ENCODE peak calls at places on chromosomes 6 and 20, in nine cellular contexts. One of them, this sample, is unnamed.

GRCh38 chr6:116389357-116389756 is 18.6 kb downstream of the DSE start:
- DNase-seq in prostate gland: no peak
- DNase-seq in lower leg skin: no peak
- DNase-seq in fibroblast of lung: no peak
- DNase-seq in colonic mucosa: no peak
- DNase-seq in foreskin fibroblast: no peak
- DNase-seq in skeletal muscle cell: no peak
- DNase-seq in GM12865: no peak
- DNase-seq in GM06990: no peak
- DNase-seq in this sample: no peak

GRCh38 chr20:50354690-50355592 is 155.2 kb upstream of the PTPN1 start:
- DNase-seq in fibroblast of lung: no peak
- DNase-seq in lower leg skin: no peak
- DNase-seq in GM06990: no peak
- DNase-seq in prostate gland: no peak
- DNase-seq in foreskin fibroblast: no peak
- DNase-seq in GM12865: no peak
- DNase-seq in skeletal muscle cell: no peak
- DNase-seq in colonic mucosa: no peak
- DNase-seq in this sample: no peak

GRCh38 chr20:22382742-22383141 is 201.6 kb downstream of the FOXA2 start:
- DNase-seq in GM12865: peak
- DNase-seq in prostate gland: no peak
- DNase-seq in skeletal muscle cell: peak
- DNase-seq in GM06990: no peak
- DNase-seq in colonic mucosa: no peak
- DNase-seq in lower leg skin: no peak
- DNase-seq in fibroblast of lung: no peak
- DNase-seq in foreskin fibroblast: no peak
- DNase-seq in this sample: no peak

GRCh38 chr6:76615395-76615794 is 542.9 kb upstream of the IMPG1 start:
- DNase-seq in prostate gland: no peak
- DNase-seq in fibroblast of lung: no peak
- DNase-seq in skeletal muscle cell: no peak
- DNase-seq in GM06990: no peak
- DNase-seq in colonic mucosa: no peak
- DNase-seq in lower leg skin: no peak
- DNase-seq in foreskin fibroblast: no peak
- DNase-seq in GM12865: no peak
- DNase-seq in this sample: no peak

GRCh38 chr6:89369009-89369408 is 16.5 kb upstream of the UBE2J1 start:
- DNase-seq in fibroblast of lung: peak
- DNase-seq in GM12865: no peak
- DNase-seq in colonic mucosa: peak
- DNase-seq in foreskin fibroblast: peak
- DNase-seq in GM06990: no peak
- DNase-seq in prostate gland: peak
- DNase-seq in skeletal muscle cell: no peak
- DNase-seq in lower leg skin: no peak
- DNase-seq in this sample: peak

GRCh38 chr6:2958331-2958711 is 13.0 kb downstream of the SERPINB6 start:
- DNase-seq in lower leg skin: peak
- DNase-seq in prostate gland: no peak
- DNase-seq in fibroblast of lung: no peak
- DNase-seq in colonic mucosa: no peak
- DNase-seq in foreskin fibroblast: no peak
- DNase-seq in GM06990: no peak
- DNase-seq in GM12865: no peak
- DNase-seq in skeletal muscle cell: no peak
- DNase-seq in this sample: no peak

GRCh38 chr20:30816182-30816645 is 441.2 kb upstream of the DEFB115 start:
- DNase-seq in colonic mucosa: peak
- DNase-seq in skeletal muscle cell: no peak
- DNase-seq in GM12865: no peak
- DNase-seq in GM06990: no peak
- DNase-seq in prostate gland: no peak
- DNase-seq in lower leg skin: no peak
- DNase-seq in foreskin fibroblast: peak
- DNase-seq in fibroblast of lung: peak
- DNase-seq in this sample: no peak

GRCh38 chr20:6034134-6034969 is 19.5 kb downstream of the LRRN4 start:
- DNase-seq in prostate gland: no peak
- DNase-seq in lower leg skin: no peak
- DNase-seq in GM12865: no peak
- DNase-seq in foreskin fibroblast: no peak
- DNase-seq in fibroblast of lung: peak
- DNase-seq in colonic mucosa: no peak
- DNase-seq in skeletal muscle cell: no peak
- DNase-seq in GM06990: no peak
- DNase-seq in this sample: no peak

GRCh38 chr6:40909811-40910210 is 129.2 kb downstream of the UNC5CL start:
- DNase-seq in lower leg skin: no peak
- DNase-seq in foreskin fibroblast: no peak
- DNase-seq in prostate gland: no peak
- DNase-seq in GM12865: no peak
- DNase-seq in skeletal muscle cell: no peak
- DNase-seq in GM06990: no peak
- DNase-seq in fibroblast of lung: no peak
- DNase-seq in colonic mucosa: no peak
- DNase-seq in this sample: no peak

GRCh38 chr6:168937061-168937460 is 316.6 kb downstream of the THBS2 start:
- DNase-seq in foreskin fibroblast: peak
- DNase-seq in colonic mucosa: no peak
- DNase-seq in fibroblast of lung: no peak
- DNase-seq in prostate gland: no peak
- DNase-seq in GM12865: no peak
- DNase-seq in skeletal muscle cell: no peak
- DNase-seq in lower leg skin: no peak
- DNase-seq in GM06990: no peak
- DNase-seq in this sample: no peak

GRCh38 chr6:101016163-101016562 is 135.0 kb upstream of the ASCC3 start:
- DNase-seq in GM12865: no peak
- DNase-seq in colonic mucosa: no peak
- DNase-seq in fibroblast of lung: no peak
- DNase-seq in prostate gland: no peak
- DNase-seq in foreskin fibroblast: no peak
- DNase-seq in lower leg skin: no peak
- DNase-seq in GM06990: no peak
- DNase-seq in skeletal muscle cell: no peak
- DNase-seq in this sample: no peak

GRCh38 chr20:46307999-46308257 is 370 bp downstream of the CDH22 start:
- DNase-seq in colonic mucosa: no peak
- DNase-seq in fibroblast of lung: no peak
- DNase-seq in GM12865: no peak
- DNase-seq in GM06990: no peak
- DNase-seq in skeletal muscle cell: no peak
- DNase-seq in lower leg skin: no peak
- DNase-seq in foreskin fibroblast: no peak
- DNase-seq in prostate gland: no peak
- DNase-seq in this sample: no peak
- H3K4me3 ChIP-seq in colonic mucosa: peak
- H3K4me3 ChIP-seq in fibroblast of lung: no peak
- H3K4me3 ChIP-seq in GM12865: no peak
- H3K4me3 ChIP-seq in GM06990: no peak
- H3K4me3 ChIP-seq in skeletal muscle cell: peak
- H3K4me3 ChIP-seq in lower leg skin: peak
- H3K4me3 ChIP-seq in foreskin fibroblast: no peak
- H3K4me3 ChIP-seq in prostate gland: peak
- H3K4me3 ChIP-seq in this sample: no peak

GRCh38 chr6:28208180-28208659 is 16.9 kb upstream of the ZSCAN9 start:
- DNase-seq in GM12865: no peak
- DNase-seq in colonic mucosa: no peak
- DNase-seq in GM06990: no peak
- DNase-seq in skeletal muscle cell: no peak
- DNase-seq in prostate gland: no peak
- DNase-seq in foreskin fibroblast: peak
- DNase-seq in lower leg skin: no peak
- DNase-seq in fibroblast of lung: peak
- DNase-seq in this sample: no peak
- H3K4me3 ChIP-seq in GM12865: peak
- H3K4me3 ChIP-seq in colonic mucosa: peak
- H3K4me3 ChIP-seq in GM06990: peak
- H3K4me3 ChIP-seq in skeletal muscle cell: peak
- H3K4me3 ChIP-seq in prostate gland: no peak
- H3K4me3 ChIP-seq in foreskin fibroblast: peak
- H3K4me3 ChIP-seq in lower leg skin: no peak
- H3K4me3 ChIP-seq in fibroblast of lung: peak
- H3K4me3 ChIP-seq in this sample: no peak

GRCh38 chr6:105981002-105981887 is 104.9 kb upstream of the PRDM1 start:
- DNase-seq in GM06990: peak
- DNase-seq in fibroblast of lung: no peak
- DNase-seq in foreskin fibroblast: no peak
- DNase-seq in colonic mucosa: peak
- DNase-seq in prostate gland: no peak
- DNase-seq in lower leg skin: no peak
- DNase-seq in skeletal muscle cell: no peak
- DNase-seq in GM12865: peak
- DNase-seq in this sample: no peak
- H3K4me3 ChIP-seq in GM06990: peak
- H3K4me3 ChIP-seq in fibroblast of lung: peak
- H3K4me3 ChIP-seq in foreskin fibroblast: peak
- H3K4me3 ChIP-seq in colonic mucosa: peak
- H3K4me3 ChIP-seq in prostate gland: peak
- H3K4me3 ChIP-seq in lower leg skin: no peak
- H3K4me3 ChIP-seq in skeletal muscle cell: peak
- H3K4me3 ChIP-seq in GM12865: peak
- H3K4me3 ChIP-seq in this sample: no peak

GRCh38 chr6:106511274-106512047 is 117.8 kb downstream of the RTN4IP1 start:
- DNase-seq in GM12865: peak
- DNase-seq in colonic mucosa: peak
- DNase-seq in fibroblast of lung: peak
- DNase-seq in lower leg skin: peak
- DNase-seq in prostate gland: peak
- DNase-seq in GM06990: peak
- DNase-seq in skeletal muscle cell: no peak
- DNase-seq in foreskin fibroblast: peak
- DNase-seq in this sample: no peak
- H3K4me3 ChIP-seq in GM12865: peak
- H3K4me3 ChIP-seq in colonic mucosa: peak
- H3K4me3 ChIP-seq in fibroblast of lung: peak
- H3K4me3 ChIP-seq in lower leg skin: peak
- H3K4me3 ChIP-seq in prostate gland: peak
- H3K4me3 ChIP-seq in GM06990: peak
- H3K4me3 ChIP-seq in skeletal muscle cell: peak
- H3K4me3 ChIP-seq in foreskin fibroblast: peak
- H3K4me3 ChIP-seq in this sample: peak

GRCh38 chr6:111849298-111849697 is 24.0 kb downstream of the FYN start:
- DNase-seq in foreskin fibroblast: no peak
- DNase-seq in lower leg skin: no peak
- DNase-seq in skeletal muscle cell: no peak
- DNase-seq in GM12865: no peak
- DNase-seq in fibroblast of lung: no peak
- DNase-seq in prostate gland: no peak
- DNase-seq in GM06990: no peak
- DNase-seq in colonic mucosa: no peak
- DNase-seq in this sample: no peak

GRCh38 chr6:111850288-111850937 is 22.8 kb downstream of the FYN start:
- DNase-seq in foreskin fibroblast: no peak
- DNase-seq in prostate gland: no peak
- DNase-seq in lower leg skin: no peak
- DNase-seq in colonic mucosa: no peak
- DNase-seq in GM06990: no peak
- DNase-seq in skeletal muscle cell: no peak
- DNase-seq in GM12865: peak
- DNase-seq in fibroblast of lung: no peak
- DNase-seq in this sample: no peak

GRCh38 chr6:111846511-111847409 is 26.5 kb downstream of the FYN start:
- DNase-seq in GM06990: no peak
- DNase-seq in lower leg skin: no peak
- DNase-seq in prostate gland: no peak
- DNase-seq in GM12865: no peak
- DNase-seq in foreskin fibroblast: peak
- DNase-seq in fibroblast of lung: no peak
- DNase-seq in colonic mucosa: no peak
- DNase-seq in skeletal muscle cell: no peak
- DNase-seq in this sample: no peak

GRCh38 chr6:111846061-111846460 is 27.2 kb downstream of the FYN start:
- DNase-seq in prostate gland: no peak
- DNase-seq in foreskin fibroblast: no peak
- DNase-seq in GM12865: no peak
- DNase-seq in GM06990: no peak
- DNase-seq in colonic mucosa: no peak
- DNase-seq in skeletal muscle cell: no peak
- DNase-seq in fibroblast of lung: no peak
- DNase-seq in lower leg skin: no peak
- DNase-seq in this sample: no peak

GRCh38 chr6:111848262-111848661 is 25.0 kb downstream of the FYN start:
- DNase-seq in GM12865: no peak
- DNase-seq in skeletal muscle cell: no peak
- DNase-seq in colonic mucosa: no peak
- DNase-seq in fibroblast of lung: no peak
- DNase-seq in lower leg skin: no peak
- DNase-seq in prostate gland: no peak
- DNase-seq in foreskin fibroblast: peak
- DNase-seq in GM06990: no peak
- DNase-seq in this sample: no peak
- H3K4me3 ChIP-seq in GM12865: no peak
- H3K4me3 ChIP-seq in skeletal muscle cell: no peak
- H3K4me3 ChIP-seq in colonic mucosa: no peak
- H3K4me3 ChIP-seq in fibroblast of lung: no peak
- H3K4me3 ChIP-seq in lower leg skin: no peak
- H3K4me3 ChIP-seq in prostate gland: no peak
- H3K4me3 ChIP-seq in foreskin fibroblast: no peak
- H3K4me3 ChIP-seq in GM06990: no peak
- H3K4me3 ChIP-seq in this sample: no peak

DNA sequence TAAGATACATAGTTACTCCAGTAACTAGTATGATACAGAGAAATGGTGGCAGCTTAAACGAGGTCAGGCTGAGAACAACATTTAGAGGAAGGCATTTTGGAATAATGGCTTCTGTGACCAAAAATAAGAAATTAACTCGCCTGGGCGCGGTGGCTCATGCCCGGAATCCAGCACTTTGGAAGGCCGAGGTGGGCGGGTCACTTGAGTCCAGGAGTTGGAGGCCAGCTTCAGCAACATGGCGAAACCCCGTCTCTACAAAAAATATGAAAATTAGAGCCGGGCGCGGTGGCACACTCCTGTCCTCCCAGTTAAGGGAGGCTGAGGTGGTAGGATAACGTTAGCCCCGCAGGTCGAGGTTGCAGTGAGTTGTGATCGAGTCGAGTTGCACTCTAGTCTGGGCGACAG is 1.8 kb downstream of the IGF2R start:
- DNase-seq in GM12865: no peak
- DNase-seq in colonic mucosa: no peak
- DNase-seq in lower leg skin: no peak
- DNase-seq in skeletal muscle cell: no peak
- DNase-seq in fibroblast of lung: no peak
- DNase-seq in foreskin fibroblast: no peak
- DNase-seq in prostate gland: no peak
- DNase-seq in GM06990: no peak
- DNase-seq in this sample: no peak
- H3K4me3 ChIP-seq in GM12865: peak
- H3K4me3 ChIP-seq in colonic mucosa: peak
- H3K4me3 ChIP-seq in lower leg skin: no peak
- H3K4me3 ChIP-seq in skeletal muscle cell: peak
- H3K4me3 ChIP-seq in fibroblast of lung: peak
- H3K4me3 ChIP-seq in foreskin fibroblast: peak
- H3K4me3 ChIP-seq in prostate gland: no peak
- H3K4me3 ChIP-seq in GM06990: peak
- H3K4me3 ChIP-seq in this sample: peak

This sample was measured in LNCaP clone FGC.